ENCODE peak calls at places on chromosome 22, in four cellular contexts. Q is activated naive CD8-positive, alpha-beta T cell treated with anti-CD3 and anti-CD28 coated beads, Interleukin-2, amount 50 U/mL, for 24 hours; O is glutamatergic neuron; F is NCI-H510A. Z is an unnamed sample.

GRCh38 chr22:46569055-46569847 is 31.8 kb upstream of the CELSR1 start:
- DNase-seq in F (no peak), Q (no peak), O (peak; percentile 53), Z (no peak)

GRCh38 chr22:41927813-41928212 is 1.2 kb upstream of the TNFRSF13C start:
- DNase-seq in O (no peak), F (no peak), Q (no peak), Z (no peak)

GRCh38 chr22:26801449-26801848 is 144.1 kb downstream of the MIAT start:
- DNase-seq in Q (no peak), F (no peak), O (no peak), Z (no peak)

GRCh38 chr22:27992294-27993165 is 73.5 kb upstream of the PITPNB start:
- DNase-seq in O (peak; percentile 15), F (no peak), Q (no peak), Z (peak; percentile 7)

GRCh38 chr22:17514092-17514491 is 49.2 kb upstream of the SLC25A18 start:
- DNase-seq in F (no peak), Q (no peak), O (no peak), Z (no peak)

GRCh38 chr22:50730013-50730891 is 7.8 kb upstream of the ACR start:
- DNase-seq in Q (no peak), O (no peak), F (no peak), Z (no peak)

GRCh38 chr22:49281467-49282340 is 546.0 kb downstream of the BRD1 start:
- DNase-seq in F (no peak), Q (no peak), O (no peak), Z (no peak)

GRCh38 chr22:45830531-45831245 is 146.3 kb downstream of the WNT7B start:
- DNase-seq in O (no peak), F (peak; percentile 26), Q (no peak), Z (no peak)

GRCh38 chr22:47609653-47610052 is 847.2 kb downstream of the TBC1D22A start:
- DNase-seq in Q (no peak), O (no peak), F (no peak), Z (no peak)

GRCh38 chr22:50621491-50621880 is 6.5 kb downstream of the ARSA start:
- DNase-seq in Q (peak; percentile 46), O (no peak), F (no peak), Z (peak; percentile 71)

GRCh38 chr22:20186183-20186870 is 35.5 kb upstream of the CCDC188 start:
- DNase-seq in Q (no peak), F (no peak), O (no peak), Z (no peak)

GRCh38 chr22:23626286-23626975 is 5.7 kb downstream of the DRICH1 start:
- DNase-seq in O (no peak), Q (no peak), F (no peak), Z (no peak)

GRCh38 chr22:43860831-43861230 is 1.5 kb downstream of the SULT4A1 start:
- DNase-seq in Q (no peak), O (peak; percentile 6), F (no peak), Z (no peak)

GRCh38 chr22:49525776-49526535 is 301.7 kb downstream of the BRD1 start:
- DNase-seq in F (no peak), O (no peak), Q (no peak), Z (no peak)

GRCh38 chr22:50162391-50162956 is 8.1 kb upstream of the PANX2 start:
- DNase-seq in F (no peak), Q (no peak), O (no peak), Z (no peak)

GRCh38 chr22:47357493-47357892 is 595.0 kb downstream of the TBC1D22A start:
- DNase-seq in Q (no peak), O (no peak), F (no peak), Z (no peak)

GRCh38 chr22:42962295-42963230 is 52.4 kb downstream of the PACSIN2 start:
- DNase-seq in O (no peak), F (no peak), Q (no peak), Z (no peak)

GRCh38 chr22:36419177-36419911 is 31.6 kb upstream of the MYH9 start:
- DNase-seq in F (no peak), O (no peak), Q (no peak), Z (no peak)

GRCh38 chr22:43425976-43426785 is 14.4 kb downstream of the MPPED1 start:
- DNase-seq in F (no peak), O (peak; percentile 9), Q (no peak), Z (no peak)

GRCh38 chr22:49403102-49403501 is 424.6 kb downstream of the BRD1 start:
- DNase-seq in Q (no peak), F (no peak), O (no peak), Z (no peak)

GRCh38 chr22:43197271-43197941 is 10.5 kb upstream of the TTLL12 start:
- DNase-seq in Q (no peak), F (no peak), O (no peak), Z (no peak)

GRCh38 chr22:44186121-44186510 is 5.4 kb downstream of the PARVG start:
- DNase-seq in Q (no peak), F (no peak), O (peak; percentile 10), Z (no peak)

GRCh38 chr22:45045219-45045618 is 35.4 kb upstream of the PHF21B start:
- DNase-seq in F (no peak), O (no peak), Q (no peak), Z (no peak)

GRCh38 chr22:45891471-45891995 is 85.4 kb downstream of the WNT7B start:
- DNase-seq in F (no peak), Q (no peak), O (no peak), Z (no peak)

GRCh38 chr22:20254975-20255946 is 12.9 kb downstream of the RTN4R start:
- DNase-seq in Q (no peak), F (no peak), O (no peak), Z (no peak)

GRCh38 chr22:44486538-44486937 is 11.5 kb downstream of the RTL6 start:
- DNase-seq in O (no peak), Q (no peak), F (no peak), Z (no peak)

Z was measured in activated T-cell treated with anti-CD3 and anti-CD28 coated beads, Interleukin-2, amount 50 U/mL, for 24 hours.